ENCODE peak calls at places on chromosomes 11 and 22, in ten cellular contexts. X is caudate nucleus, I is H9, B is right lobe of liver, A is heart right ventricle, Z is PC-9, Y is prostate gland, N is right cardiac atrium, M is dorsolateral prefrontal cortex, K is heart left ventricle. L is an unnamed sample.

GRCh38 chr22:48606684-48607307 is 1220.9 kb downstream of the BRD1 start:
- DNase-seq in X (no peak), I (no peak), B (no peak), A (no peak), Z (no peak), Y (no peak), N (no peak), M (no peak), K (no peak), L (no peak)

GRCh38 chr22:24200616-24201212 is 19.4 kb downstream of the SUSD2 start:
- DNase-seq in X (no peak), I (no peak), B (no peak), A (no peak), Z (peak), Y (no peak), N (no peak), M (no peak), K (no peak), L (no peak)

GRCh38 chr11:128180446-128181089 is 406.8 kb downstream of the ETS1 start:
- DNase-seq in X (no peak), I (no peak), B (no peak), A (no peak), Z (peak), Y (no peak), N (no peak), M (no peak), K (no peak), L (no peak)

GRCh38 chr22:48954781-48955311 is 872.8 kb downstream of the BRD1 start:
- DNase-seq in X (no peak), I (peak), B (no peak), A (no peak), Z (no peak), Y (peak), N (no peak), M (no peak), K (peak), L (no peak)

GRCh38 chr11:10328314-10329090 is 23.6 kb downstream of the ADM start:
- DNase-seq in X (no peak), I (no peak), B (no peak), A (no peak), Z (no peak), Y (no peak), N (no peak), M (no peak), K (no peak), L (no peak)

GRCh38 chr11:123195182-123196059 is at the start of gene CLMP:
- DNase-seq in X (no peak), I (peak), B (no peak), A (peak), Z (no peak), Y (no peak), N (peak), M (no peak), K (peak), L (peak)

GRCh38 chr11:10770626-10771254 is 19.7 kb downstream of the CTR9 start:
- DNase-seq in X (no peak), I (no peak), B (no peak), A (peak), Z (peak), Y (no peak), N (peak), M (peak), K (peak), L (peak)

GRCh38 chr11:78696177-78696576 is 121.5 kb upstream of the NARS2 start:
- DNase-seq in X (no peak), I (no peak), B (no peak), A (no peak), Z (no peak), Y (no peak), N (no peak), M (no peak), K (no peak), L (no peak)

GRCh38 chr11:92556435-92556834 is 331.8 kb downstream of the FAT3 start:
- DNase-seq in X (no peak), I (no peak), B (no peak), A (no peak), Z (peak), Y (no peak), N (no peak), M (no peak), K (no peak), L (no peak)

GRCh38 chr22:36419177-36419911 is 31.6 kb upstream of the MYH9 start:
- DNase-seq in X (no peak), I (no peak), B (peak), A (peak), Z (peak), Y (no peak), N (peak), M (no peak), K (peak), L (peak)

GRCh38 chr22:25514436-25514835 is 50.0 kb upstream of the GRK3 start:
- DNase-seq in X (no peak), I (no peak), B (no peak), A (no peak), Z (no peak), Y (no peak), N (no peak), M (no peak), K (no peak), L (no peak)

GRCh38 chr11:95147364-95147905 is 57.8 kb downstream of the ENDOD1 start:
- DNase-seq in X (no peak), I (no peak), B (no peak), A (no peak), Z (peak), Y (no peak), N (no peak), M (peak), K (no peak), L (no peak)

GRCh38 chr11:134656861-134657540 is 245.0 kb upstream of the B3GAT1 start:
- DNase-seq in X (no peak), I (no peak), B (no peak), A (no peak), Z (no peak), Y (no peak), N (no peak), M (peak), K (no peak), L (no peak)

GRCh38 chr11:78796956-78797355 is 222.3 kb upstream of the NARS2 start:
- DNase-seq in X (no peak), I (no peak), B (no peak), A (no peak), Z (no peak), Y (no peak), N (no peak), M (no peak), K (no peak), L (no peak)

GRCh38 chr11:8656291-8656690 is 26.2 kb downstream of the TRIM66 start:
- DNase-seq in X (no peak), I (no peak), B (no peak), A (no peak), Z (no peak), Y (no peak), N (no peak), M (no peak), K (no peak), L (no peak)

GRCh38 chr22:20087319-20088262 is 7.5 kb downstream of the DGCR8 start:
- DNase-seq in X (no peak), I (no peak), B (no peak), A (no peak), Z (no peak), Y (no peak), N (no peak), M (no peak), K (no peak), L (no peak)

GRCh38 chr11:31720666-31721199 is 90.4 kb downstream of the PAX6 start:
- DNase-seq in X (no peak), I (no peak), B (no peak), A (no peak), Z (no peak), Y (no peak), N (no peak), M (no peak), K (no peak), L (no peak)

GRCh38 chr22:30408388-30409101 is 11.7 kb downstream of the SEC14L2 start:
- DNase-seq in X (no peak), I (no peak), B (no peak), A (no peak), Z (peak), Y (no peak), N (no peak), M (no peak), K (no peak), L (no peak)

GRCh38 chr11:19511413-19512183 is 201.0 kb upstream of the NAV2 start:
- DNase-seq in X (no peak), I (no peak), B (peak), A (peak), Z (no peak), Y (no peak), N (peak), M (peak), K (peak), L (peak)

GRCh38 chr11:117279711-117280376 is 11.3 kb upstream of the BACE1-AS start:
- DNase-seq in X (no peak), I (no peak), B (no peak), A (no peak), Z (no peak), Y (no peak), N (no peak), M (no peak), K (no peak), L (no peak)

GRCh38 chr11:62402994-62403393 is 15.8 kb upstream of the SCGB1A1 start:
- DNase-seq in X (no peak), I (no peak), B (no peak), A (no peak), Z (no peak), Y (no peak), N (no peak), M (no peak), K (no peak), L (no peak)

GRCh38 chr11:62402226-62402625 is 16.6 kb upstream of the SCGB1A1 start:
- DNase-seq in X (no peak), I (no peak), B (no peak), A (peak), Z (no peak), Y (no peak), N (peak), M (no peak), K (peak), L (peak)

GRCh38 chr11:62401356-62401755 is 17.5 kb upstream of the SCGB1A1 start:
- DNase-seq in X (no peak), I (no peak), B (no peak), A (no peak), Z (no peak), Y (no peak), N (no peak), M (no peak), K (no peak), L (no peak)

GRCh38 chr11:62400760-62401159 is 18.1 kb upstream of the SCGB1A1 start:
- DNase-seq in X (no peak), I (no peak), B (no peak), A (peak), Z (peak), Y (peak), N (peak), M (peak), K (peak), L (peak)

DNA sequence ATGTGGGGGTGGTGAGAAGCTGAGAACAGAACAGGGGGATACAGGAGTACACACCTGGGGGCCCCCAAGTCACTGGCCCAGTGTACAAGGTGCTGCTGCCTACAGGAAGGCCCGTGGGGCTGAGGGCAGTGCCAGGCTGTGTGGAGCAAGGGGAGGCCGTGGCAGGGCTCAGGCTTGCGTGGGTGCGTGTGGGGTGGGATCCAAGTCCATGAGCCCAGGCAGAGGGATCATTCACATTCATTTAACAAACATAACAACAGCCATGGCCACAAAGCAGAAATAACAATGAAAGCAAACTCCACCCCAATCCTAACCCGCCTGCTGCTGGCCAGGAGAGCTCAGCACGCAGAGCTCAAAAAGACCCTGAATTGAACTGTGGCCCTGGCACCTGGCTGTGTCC is 17.1 kb upstream of the SCGB1A1 start:
- DNase-seq in X (no peak), I (no peak), B (no peak), A (no peak), Z (no peak), Y (no peak), N (no peak), M (no peak), K (no peak), L (no peak)
- H3K27ac ChIP-seq in X (peak), I (no peak), B (no peak), A (peak), Z (no peak), Y (peak), N (peak), M (no peak), K (peak), L (no peak)

GRCh38 chr11:6608726-6609501 is 3.1 kb downstream of the TAF10 start:
- DNase-seq in X (no peak), I (peak), B (no peak), A (no peak), Z (no peak), Y (no peak), N (no peak), M (no peak), K (no peak), L (no peak)
- H3K27ac ChIP-seq in X (no peak), I (no peak), B (no peak), A (peak), Z (no peak), Y (peak), N (no peak), M (no peak), K (peak), L (no peak)

DNA sequence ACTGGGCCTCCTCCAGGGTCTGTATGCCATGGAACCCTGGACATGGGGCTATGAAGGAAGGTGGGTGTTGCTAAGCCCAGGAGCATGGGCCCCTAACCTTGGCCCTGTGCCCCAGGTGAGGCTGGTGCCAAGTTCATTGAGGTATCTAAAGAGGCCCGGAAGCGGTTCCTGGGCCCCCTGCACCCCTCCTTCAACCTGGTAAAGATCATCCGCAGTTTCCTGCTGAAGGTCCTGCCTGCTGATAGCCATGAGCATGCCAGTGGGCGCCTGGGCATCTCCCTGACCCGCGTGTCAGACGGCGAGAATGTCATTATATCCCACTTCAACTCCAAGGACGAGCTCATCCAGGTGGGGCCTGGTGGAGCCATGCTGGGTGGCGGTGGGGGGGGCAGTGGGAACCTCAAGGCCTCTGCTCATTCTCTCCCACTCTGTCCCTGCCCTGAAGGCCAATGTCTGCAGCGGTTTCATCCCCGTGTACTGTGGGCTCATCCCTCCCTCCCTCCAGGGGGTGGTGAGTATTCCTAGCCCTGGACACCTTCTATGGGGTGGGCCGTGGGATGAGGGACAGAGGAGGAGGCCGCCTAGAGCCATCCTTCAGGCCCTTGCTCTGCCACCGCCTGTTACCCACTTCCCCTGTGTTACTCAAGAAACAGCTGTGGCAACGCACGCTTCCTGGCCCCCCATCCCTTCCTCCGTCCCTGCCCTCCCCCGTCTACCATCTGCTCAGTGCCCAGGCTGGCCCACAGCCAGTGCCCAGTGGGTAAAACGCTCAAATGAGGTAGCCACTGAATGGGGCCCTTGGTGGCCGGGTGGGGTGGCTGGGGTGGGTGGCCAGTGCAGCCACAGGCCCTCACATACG is 3.0 kb downstream of the PNPLA2 start:
- DNase-seq in X (no peak), I (no peak), B (no peak), A (peak), Z (no peak), Y (no peak), N (no peak), M (peak), K (no peak), L (no peak)
- H3K27ac ChIP-seq in X (no peak), I (no peak), B (peak), A (peak), Z (no peak), Y (peak), N (peak), M (peak), K (peak), L (no peak)

GRCh38 chr11:76629853-76630599 is 40.5 kb downstream of the LRRC32 start:
- DNase-seq in X (no peak), I (no peak), B (peak), A (peak), Z (no peak), Y (peak), N (peak), M (no peak), K (peak), L (no peak)
- H3K27ac ChIP-seq in X (peak), I (no peak), B (peak), A (peak), Z (no peak), Y (peak), N (peak), M (peak), K (peak), L (peak)

GRCh38 chr11:111941963-111942362 is 4.8 kb downstream of the DIXDC1 start:
- DNase-seq in X (no peak), I (no peak), B (no peak), A (no peak), Z (no peak), Y (no peak), N (no peak), M (peak), K (peak), L (no peak)
- H3K27ac ChIP-seq in X (peak), I (no peak), B (no peak), A (no peak), Z (no peak), Y (no peak), N (peak), M (peak), K (peak), L (no peak)

DNA sequence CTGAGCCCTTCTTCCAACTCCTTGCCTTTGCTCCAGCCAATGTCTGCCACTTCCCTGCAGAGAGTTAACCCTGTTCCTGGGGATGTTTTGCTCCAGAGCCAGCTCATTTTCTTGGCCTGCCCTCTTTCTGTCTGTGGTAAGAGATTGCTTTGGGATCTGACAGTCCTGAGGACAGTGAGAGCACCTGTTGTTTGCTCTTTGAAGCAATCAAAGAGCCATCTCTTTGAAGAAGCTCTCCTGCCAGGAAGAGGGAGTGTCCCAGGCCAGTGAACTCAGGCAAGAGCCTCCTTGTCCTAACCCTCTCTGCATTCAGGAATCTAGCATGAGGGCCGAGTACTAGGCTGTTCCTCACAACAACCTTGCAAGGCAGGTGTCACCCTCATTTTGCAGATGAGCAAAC is 42.2 kb downstream of the TRAF6 start:
- DNase-seq in X (no peak), I (no peak), B (no peak), A (no peak), Z (no peak), Y (peak), N (no peak), M (no peak), K (no peak), L (no peak)
- H3K27ac ChIP-seq in X (no peak), I (no peak), B (no peak), A (no peak), Z (no peak), Y (no peak), N (no peak), M (no peak), K (no peak), L (no peak)